ENCODE peak calls at places on chromosomes 6 and 20, in six cellular contexts. X is colonic mucosa, P is GM23248, U is mesendoderm, R is H9, H is neural progenitor cell. K is an unnamed sample.

GRCh38 chr6:139882977-139883728 is 508.7 kb upstream of the CITED2 start:
- DNase-seq in R (no peak), H (no peak), P (peak; percentile 48), U (peak; percentile 50), X (no peak), K (peak; percentile 44)

GRCh38 chr6:106643061-106643460 is 13.7 kb downstream of the QRSL1 start:
- DNase-seq in X (no peak), H (no peak), P (peak; percentile 38), U (no peak), R (no peak), K (no peak)

GRCh38 chr6:17998442-17998841 is 11.0 kb upstream of the KIF13A start:
- DNase-seq in R (no peak), X (no peak), H (no peak), P (peak; percentile 71), U (no peak), K (peak; percentile 22)

GRCh38 chr6:41712651-41713103 is 22.7 kb downstream of the TFEB start:
- DNase-seq in R (no peak), H (no peak), P (peak; percentile 47), U (no peak), X (no peak), K (no peak)

GRCh38 chr6:154488802-154489437 is 21.6 kb downstream of the CNKSR3 start:
- DNase-seq in X (no peak), R (no peak), H (no peak), U (no peak), P (peak; percentile 81), K (no peak)

GRCh38 chr6:117605169-117605826 is 3.0 kb upstream of the GOPC start:
- DNase-seq in R (peak; percentile 47), P (peak; percentile 81), U (peak; percentile 84), H (peak; percentile 66), X (peak; percentile 57), K (peak; percentile 71)

GRCh38 chr6:105587349-105588115 is 184.7 kb upstream of the PREP start:
- DNase-seq in H (no peak), X (no peak), P (peak; percentile 93), R (no peak), U (no peak), K (no peak)

GRCh38 chr6:107116328-107116892 is 1.1 kb upstream of the BEND3 start:
- DNase-seq in X (peak; percentile 73), H (peak; percentile 67), P (peak; percentile 51), R (peak; percentile 85), U (peak; percentile 92), K (peak; percentile 85)

GRCh38 chr6:129890164-129890563 is 29.0 kb upstream of the TMEM244 start:
- DNase-seq in R (no peak), H (no peak), U (peak; percentile 6), P (peak; percentile 64), X (no peak), K (no peak)

GRCh38 chr6:154590770-154591169 is 80.3 kb upstream of the CNKSR3 start:
- DNase-seq in U (no peak), R (no peak), H (no peak), P (no peak), X (peak; percentile 59), K (no peak)

GRCh38 chr6:31651602-31652191 is 764 bp downstream of the BAG6 start:
- DNase-seq in U (peak; percentile 96), P (peak; percentile 91), H (peak; percentile 90), X (peak; percentile 78), R (peak; percentile 89), K (no peak)

GRCh38 chr20:1711266-1711665 is 53.7 kb upstream of the SIRPG start:
- DNase-seq in H (no peak), P (no peak), X (no peak), U (no peak), R (no peak), K (no peak)

GRCh38 chr6:166595061-166595780 is 8.7 kb upstream of the RAMACL start:
- DNase-seq in P (peak; percentile 92), U (no peak), R (no peak), X (no peak), H (no peak), K (peak; percentile 20)

GRCh38 chr6:20483902-20484497 is 50.3 kb upstream of the CDKAL1 start:
- DNase-seq in H (peak; percentile 78), X (no peak), P (peak; percentile 9), R (no peak), U (peak; percentile 51), K (peak; percentile 53)

GRCh38 chr6:110541701-110542309 is 65.4 kb upstream of the SLC22A16 start:
- DNase-seq in H (no peak), X (no peak), P (no peak), R (no peak), U (no peak), K (no peak)

GRCh38 chr6:13711384-13711725 is 280 bp downstream of the RANBP9 start:
- DNase-seq in R (peak; percentile 55), U (peak; percentile 72), P (no peak), H (no peak), X (no peak), K (no peak)

GRCh38 chr20:57783196-57783595 is 73.4 kb upstream of the PMEPA1 start:
- DNase-seq in R (peak; percentile 22), H (no peak), P (no peak), U (no peak), X (no peak), K (peak; percentile 41)

GRCh38 chr6:57064809-57065208 is 18.3 kb downstream of the KIAA1586 start:
- DNase-seq in P (peak; percentile 63), R (no peak), H (no peak), X (no peak), U (peak; percentile 64), K (no peak)

DNA sequence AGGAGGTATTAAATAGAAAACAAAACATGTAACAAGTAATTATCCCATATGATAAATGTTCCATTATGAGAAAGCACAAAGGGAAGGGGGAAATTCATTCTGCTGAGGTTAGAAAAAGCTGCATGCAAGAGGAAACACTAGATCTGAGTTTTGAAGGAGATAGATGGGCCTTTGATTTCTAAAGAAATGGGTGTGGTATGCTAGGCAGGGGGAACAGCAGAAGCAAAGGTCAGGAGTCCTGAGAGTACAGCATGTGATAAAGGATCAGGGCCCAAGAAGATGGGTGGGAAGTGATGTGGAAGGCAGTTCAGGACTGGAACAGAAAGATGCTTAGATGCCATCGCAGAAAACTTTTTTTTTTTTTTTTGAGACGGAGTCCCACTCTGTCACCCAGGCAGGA is 126.3 kb downstream of the ALDH8A1 start:
- DNase-seq in P (no peak), X (no peak), H (no peak), U (no peak), R (no peak), K (no peak)
- H3K9ac ChIP-seq in P (no peak overlapping the region), X (no peak overlapping the region), H (no peak overlapping the region), U (no peak overlapping the region), R (no peak overlapping the region), K (no peak overlapping the region)

GRCh38 chr6:33392168-33392947 is 735 bp downstream of the KIFC1 start:
- DNase-seq in X (no peak), U (peak; percentile 41), H (peak; percentile 28), R (no peak), P (no peak), K (no peak)

GRCh38 chr6:33392979-33393378 is 1.4 kb downstream of the KIFC1 start:
- DNase-seq in X (no peak), H (no peak), P (no peak), R (no peak), U (no peak), K (no peak)

GRCh38 chr6:33390767-33391277 is 801 bp upstream of the KIFC1 start:
- DNase-seq in P (no peak), H (no peak), U (no peak), X (no peak), R (no peak), K (no peak)

GRCh38 chr6:33390173-33390572 is 1.4 kb upstream of the KIFC1 start:
- DNase-seq in H (no peak), X (no peak), R (no peak), P (no peak), U (no peak), K (no peak)

DNA sequence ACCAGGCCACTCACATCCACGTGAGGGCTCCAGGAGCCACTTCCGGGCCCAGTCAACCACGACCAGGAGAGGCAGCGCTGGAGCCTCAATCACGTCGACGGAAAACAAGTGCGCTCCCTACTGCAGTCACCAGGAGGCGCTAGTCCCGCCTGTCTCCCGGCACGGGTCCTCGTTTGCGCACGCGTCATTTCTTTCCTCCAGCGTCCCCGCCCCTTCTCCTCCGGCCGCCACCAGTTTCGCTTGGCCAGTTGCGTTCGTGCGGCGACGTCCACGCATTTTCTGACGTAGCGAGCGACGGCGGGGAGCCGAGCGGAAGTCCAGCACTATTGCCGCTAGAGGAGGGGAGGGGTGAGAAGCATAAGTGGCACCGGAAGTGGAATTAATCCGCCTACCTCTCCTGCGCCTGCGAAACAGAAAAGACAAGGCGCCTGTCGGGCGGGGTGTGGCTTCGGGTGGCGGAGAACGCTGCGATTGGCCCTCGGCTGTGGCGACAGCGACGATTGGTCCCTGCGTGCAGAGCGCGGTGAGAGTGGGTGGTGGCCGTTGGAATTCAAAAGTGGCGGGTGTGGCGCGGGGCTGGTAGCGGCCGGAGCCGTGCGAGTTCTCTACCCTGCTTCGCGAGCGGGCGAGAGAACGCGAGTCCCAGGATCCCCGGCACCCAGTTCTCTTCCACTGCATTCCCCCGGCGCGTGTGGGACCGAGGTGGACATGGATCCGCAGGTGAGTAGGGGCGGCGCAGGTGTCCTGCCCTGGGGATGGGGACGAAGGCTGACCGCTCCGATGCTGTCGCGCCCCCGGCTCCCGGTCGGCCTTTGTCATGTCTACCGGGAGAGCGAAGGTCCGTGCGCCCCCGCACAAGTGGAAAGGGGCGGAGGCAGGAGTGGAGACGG is at the start of gene KIFC1:
- DNase-seq in P (peak; percentile 100), U (peak; percentile 100), X (peak; percentile 100), R (peak; percentile 99), H (peak; percentile 99), K (peak; percentile 100)
- H3K27ac ChIP-seq in P (peak within 1 kb of the TSS; percentile 91), U (peak within 1 kb of the TSS; percentile 72), X (peak within 1 kb of the TSS; percentile 86), R (peak within 1 kb of the TSS; percentile 73), H (peak within 1 kb of the TSS; percentile 33), K (peak within 1 kb of the TSS; percentile 52)

DNA sequence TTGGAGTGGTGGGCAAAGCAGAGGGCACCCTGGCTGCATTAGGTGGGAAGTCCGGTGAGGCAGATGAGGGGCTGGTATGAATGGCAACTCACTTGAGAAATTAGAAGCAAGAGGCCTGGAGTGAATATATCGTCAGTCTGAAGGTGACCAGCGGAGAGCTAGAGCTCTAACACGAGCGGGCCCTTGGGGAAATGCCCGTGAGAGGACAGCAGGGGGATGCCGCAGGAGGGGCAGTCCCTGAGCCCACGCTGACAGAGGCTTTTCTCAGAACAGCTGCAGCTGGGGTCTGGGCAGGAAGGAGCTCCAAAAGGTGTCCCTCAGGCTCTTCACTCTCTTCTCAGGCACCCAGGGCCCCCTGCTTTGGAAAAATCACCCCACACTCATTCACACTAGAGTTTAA is 32.0 kb upstream of the CD93 start:
- DNase-seq in X (no peak), H (no peak), U (no peak), R (no peak), P (no peak), K (no peak)
- H3K9ac ChIP-seq in X (no peak overlapping the region), H (no peak overlapping the region), U (no peak overlapping the region), R (no peak overlapping the region), P (no peak overlapping the region), K (no peak overlapping the region)

GRCh38 chr6:5088780-5089179 is 3.6 kb downstream of the PPP1R3G start:
- DNase-seq in H (no peak), P (no peak), U (no peak), X (no peak), R (no peak), K (no peak)

GRCh38 chr6:5084787-5085637 is at the start of gene PPP1R3G:
- DNase-seq in P (peak; percentile 84), U (peak; percentile 43), H (peak; percentile 55), R (peak; percentile 45), X (peak; percentile 56), K (peak; percentile 79)

GRCh38 chr6:5085638-5086293 is 625 bp downstream of the PPP1R3G start:
- DNase-seq in U (peak; percentile 74), R (peak; percentile 65), H (peak; percentile 73), X (peak; percentile 35), P (peak; percentile 72), K (peak; percentile 88)

GRCh38 chr6:5086294-5086890 is 1.3 kb downstream of the PPP1R3G start:
- DNase-seq in P (no peak), R (peak; percentile 59), X (no peak), H (peak; percentile 60), U (peak; percentile 50), K (peak; percentile 80)

GRCh38 chr6:5087389-5087788 is 2.2 kb downstream of the PPP1R3G start:
- DNase-seq in R (peak; percentile 53), H (peak; percentile 69), X (peak; percentile 32), U (peak; percentile 37), P (no peak), K (no peak)
- H3K27ac ChIP-seq in R (no peak overlapping the region), H (no peak overlapping the region), X (no peak overlapping the region), U (no peak overlapping the region), P (no peak overlapping the region), K (no peak overlapping the region)